ENCODE peak calls at places on chromosomes 1 and 21, in seven cellular contexts. Q is GM23248, L is right lobe of liver, X is NT2/D1, F is cardiac muscle cell, O is thyroid gland, V is mesendoderm. M is an unnamed sample.
A peak's percentile ranks its signal among the peaks of the same experiment; 100 is the strongest.

GRCh38 chr1:168923521-168924136 is 182.9 kb upstream of the ATP1B1 start:
- DNase-seq in V (peak; percentile 62), O (no peak), L (no peak), X (no peak), F (no peak), Q (no peak), M (no peak)

GRCh38 chr21:41112740-41113692 is 54.9 kb upstream of the BACE2 start:
- DNase-seq in L (no peak), Q (peak; percentile 92), V (peak; percentile 95), O (peak; percentile 24), F (peak; percentile 80), X (peak; percentile 68), M (no peak)

GRCh38 chr1:64675718-64676345 is 69.0 kb upstream of the RAVER2 start:
- DNase-seq in L (no peak), X (no peak), O (no peak), V (no peak), F (peak; percentile 50), Q (peak; percentile 53), M (no peak)

GRCh38 chr1:55981015-55981635 is 598.2 kb downstream of the PLPP3 start:
- DNase-seq in X (no peak), F (no peak), V (no peak), Q (peak; percentile 50), L (no peak), O (no peak), M (no peak)

GRCh38 chr21:19684328-19684727 is 1280.7 kb upstream of the TMPRSS15 start:
- DNase-seq in O (no peak), V (no peak), L (no peak), Q (no peak), X (no peak), F (no peak), M (no peak)

GRCh38 chr1:47934243-47934805 is 62.9 kb downstream of the TRABD2B start:
- DNase-seq in F (no peak), L (no peak), Q (peak; percentile 56), V (peak; percentile 57), O (peak; percentile 27), X (no peak), M (peak; percentile 80)

GRCh38 chr1:201142011-201142853 is 12.0 kb downstream of the TMEM9 start:
- DNase-seq in X (no peak), Q (no peak), O (no peak), F (no peak), L (no peak), V (no peak), M (no peak)

GRCh38 chr1:215277537-215277936 is 195.0 kb downstream of the KCNK2 start:
- DNase-seq in O (no peak), L (no peak), V (no peak), X (no peak), F (no peak), Q (peak; percentile 54), M (no peak)

GRCh38 chr1:4734791-4735190 is 80.4 kb downstream of the AJAP1 start:
- DNase-seq in V (no peak), L (no peak), O (no peak), Q (no peak), F (no peak), X (no peak), M (no peak)

GRCh38 chr1:219143735-219144134 is 29.9 kb upstream of the LYPLAL1 start:
- DNase-seq in V (no peak), X (no peak), Q (peak; percentile 10), F (no peak), O (no peak), L (no peak), M (no peak)

GRCh38 chr1:149966405-149966804 is 29.7 kb upstream of the MTMR11 start:
- DNase-seq in F (no peak), Q (peak; percentile 32), X (no peak), L (no peak), O (no peak), V (no peak), M (no peak)

GRCh38 chr1:225778412-225778669 is 715 bp downstream of the SRP9 start:
- DNase-seq in O (no peak), V (no peak), F (no peak), X (no peak), L (no peak), Q (no peak), M (no peak)
- H3K4me1 ChIP-seq in O (peaks cover 29% of the 10 kb centered on the region), V (peaks cover 3% of the 10 kb centered on the region), F (peaks cover 9% of the 10 kb centered on the region), X (no peaks in the 10 kb centered on the region), L (peaks cover 34% of the 10 kb centered on the region), Q (peaks cover 31% of the 10 kb centered on the region), M (peaks cover 57% of the 10 kb centered on the region)

GRCh38 chr1:166139735-166140134 is 27.1 kb downstream of the FAM78B start:
- DNase-seq in L (no peak), Q (no peak), V (peak; percentile 49), O (no peak), X (no peak), F (no peak), M (no peak)
- H3K27me3 ChIP-seq in L (no peaks in the 10 kb centered on the region), Q (no peaks in the 10 kb centered on the region), V (no peaks in the 10 kb centered on the region), O (no peaks in the 10 kb centered on the region), X (no peaks in the 10 kb centered on the region), F (no peaks in the 10 kb centered on the region), M (no peaks in the 10 kb centered on the region)

GRCh38 chr21:36709030-36709867 is 10.3 kb downstream of the SIM2 start:
- DNase-seq in O (no peak), X (no peak), Q (no peak), L (no peak), F (no peak), V (peak; percentile 32), M (peak; percentile 85)

GRCh38 chr21:36706951-36707762 is 8.2 kb downstream of the SIM2 start:
- DNase-seq in V (peak; percentile 76), L (no peak), F (peak; percentile 52), X (no peak), O (no peak), Q (peak; percentile 29), M (peak; percentile 16)

GRCh38 chr21:36706482-36706852 is 7.6 kb downstream of the SIM2 start:
- DNase-seq in Q (no peak), V (no peak), O (no peak), F (no peak), L (no peak), X (no peak), M (no peak)

GRCh38 chr21:36708512-36709029 is 9.7 kb downstream of the SIM2 start:
- DNase-seq in O (no peak), X (no peak), F (no peak), L (no peak), V (no peak), Q (no peak), M (no peak)

GRCh38 chr21:36707763-36708511 is 9.0 kb downstream of the SIM2 start:
- DNase-seq in F (no peak), Q (no peak), V (peak; percentile 15), O (no peak), L (no peak), X (no peak), M (peak; percentile 6)
- H3K4me1 ChIP-seq in F (no peaks in the 10 kb centered on the region), Q (no peaks in the 10 kb centered on the region), V (no peaks in the 10 kb centered on the region), O (peaks cover 47% of the 10 kb centered on the region), L (peaks cover 28% of the 10 kb centered on the region), X (peaks cover 35% of the 10 kb centered on the region), M (peaks cover 35% of the 10 kb centered on the region)

GRCh38 chr1:155082301-155082940 is 3.8 kb downstream of the EFNA3 start:
- DNase-seq in L (no peak), V (no peak), F (peak; percentile 23), O (no peak), X (no peak), Q (peak; percentile 40), M (no peak)

GRCh38 chr1:155082941-155083541 is 4.4 kb downstream of the EFNA3 start:
- DNase-seq in F (no peak), V (no peak), L (no peak), Q (no peak), X (no peak), O (no peak), M (no peak)

GRCh38 chr1:155079487-155080249 is 1.0 kb downstream of the EFNA3 start:
- DNase-seq in X (no peak), O (no peak), L (no peak), V (no peak), Q (no peak), F (peak; percentile 59), M (peak; percentile 88)

GRCh38 chr1:155080250-155081228 is 1.9 kb downstream of the EFNA3 start:
- DNase-seq in L (no peak), F (peak; percentile 97), X (no peak), V (peak; percentile 68), O (no peak), Q (peak; percentile 47), M (no peak)

GRCh38 chr1:155081472-155082300 is 3.0 kb downstream of the EFNA3 start:
- DNase-seq in L (no peak), F (peak; percentile 34), V (no peak), O (no peak), X (no peak), Q (peak; percentile 40), M (no peak)
- H3K27me3 ChIP-seq in L (peaks cover 18% of the 10 kb centered on the region), F (peaks cover 26% of the 10 kb centered on the region), V (peaks cover 41% of the 10 kb centered on the region), O (peaks cover 42% of the 10 kb centered on the region), X (peaks cover 72% of the 10 kb centered on the region), Q (peaks cover 49% of the 10 kb centered on the region), M (peaks cover 60% of the 10 kb centered on the region)

M was measured in upper lobe of left lung.